ENCODE peak calls at places on chromosomes 11 and 22, in eight cellular contexts. E is AG20443; Z is NCI-H774; S is naive thymus-derived CD8-positive, alpha-beta T cell; O is MCF 10A; H is cardiac fibroblast; I is skeletal muscle cell; K is HS-5. L is an unnamed sample.

GRCh38 chr11:80929406-80929805 is 1488.6 kb upstream of the TENM4 start:
- DNase-seq in H (no peak), O (no peak), E (peak; percentile 7), S (no peak), Z (no peak), K (peak; percentile 14), I (no peak), L (no peak)

GRCh38 chr11:93591247-93591898 is 48.2 kb upstream of the SMCO4 start:
- DNase-seq in O (peak; percentile 82), K (no peak), Z (no peak), I (peak; percentile 76), S (no peak), E (no peak), H (peak; percentile 34), L (no peak)

GRCh38 chr11:63838150-63838681 is 694 bp upstream of the MARK2 start:
- DNase-seq in H (no peak), I (no peak), Z (no peak), S (no peak), O (no peak), K (no peak), E (no peak), L (no peak)

GRCh38 chr22:27987557-27987956 is 68.5 kb upstream of the PITPNB start:
- DNase-seq in E (no peak), Z (no peak), K (no peak), S (no peak), I (peak; percentile 89), H (peak; percentile 72), O (no peak), L (no peak)

GRCh38 chr11:985848-986247 is 50.7 kb downstream of the MUC6 start:
- DNase-seq in Z (no peak), E (no peak), O (no peak), I (no peak), S (no peak), H (no peak), K (no peak), L (no peak)

GRCh38 chr11:68043349-68044144 is 4.7 kb downstream of the TCIRG1 start:
- DNase-seq in E (peak; percentile 60), S (no peak), I (peak; percentile 56), H (peak; percentile 58), K (no peak), Z (no peak), O (no peak), L (no peak)

GRCh38 chr11:2097356-2097997 is 41.7 kb downstream of the IGF2 start:
- DNase-seq in O (peak; percentile 71), K (no peak), H (peak; percentile 87), Z (no peak), S (no peak), E (peak; percentile 93), I (peak; percentile 50), L (no peak)

GRCh38 chr22:25060522-25061071 is 108.1 kb downstream of the KIAA1671 start:
- DNase-seq in O (no peak), H (no peak), E (no peak), Z (no peak), K (no peak), S (peak; percentile 45), I (no peak), L (no peak)

GRCh38 chr11:61711493-61711892 is 31.3 kb downstream of the DAGLA start:
- DNase-seq in K (no peak), E (no peak), O (no peak), Z (peak; percentile 11), S (no peak), H (no peak), I (no peak), L (no peak)

GRCh38 chr11:83371489-83371888 is 85.3 kb upstream of the CCDC90B start:
- DNase-seq in S (no peak), K (no peak), O (no peak), H (no peak), Z (no peak), I (no peak), E (no peak), L (no peak)

GRCh38 chr11:117169726-117170125 is 8.8 kb upstream of the SIDT2 start:
- DNase-seq in I (no peak), S (no peak), H (no peak), E (no peak), K (no peak), Z (no peak), O (no peak), L (no peak)

GRCh38 chr11:81267246-81267645 is 1466.4 kb downstream of the FAM181B start:
- DNase-seq in S (no peak), Z (no peak), O (no peak), H (no peak), E (no peak), K (no peak), I (no peak), L (no peak)

GRCh38 chr11:21545701-21546100 is 647.2 kb upstream of the ANO5 start:
- DNase-seq in K (no peak), I (no peak), Z (no peak), E (no peak), H (no peak), S (no peak), O (no peak), L (no peak)